ENCODE peak calls at places on chromosomes 13 and 19, in eight cellular contexts. One of them, this sample, is unnamed.
A peak's percentile ranks its signal among the peaks of the same experiment; 100 is the strongest.

GRCh38 chr19:13505761-13506549 is at the start of gene CACNA1A:
- DNase-seq in stimulated activated CD4-positive, alpha-beta T cell treated with anti-CD3 and anti-CD28 coated beads, Interleukin-2, amount 100 ng/mL, for 4 hours: no peak
- DNase-seq in HFFc6: no peak
- DNase-seq in activated CD8-positive, alpha-beta T cell treated with anti-CD3 and anti-CD28 coated beads, Interleukin-2, amount 10 ng/mL, durations not matched to agents 7 days and 5 days: no peak
- DNase-seq in SHP77 treated with DMSO at 0.1 percent for 48 hours: no peak
- DNase-seq in ascending aorta: no peak
- DNase-seq in AG08395: peak; percentile 46
- DNase-seq in tibial artery: no peak
- DNase-seq in this sample: no peak

GRCh38 chr13:80361883-80362327 is 21.0 kb upstream of the SPRY2 start:
- DNase-seq in stimulated activated CD4-positive, alpha-beta T cell treated with anti-CD3 and anti-CD28 coated beads, Interleukin-2, amount 100 ng/mL, for 4 hours: no peak
- DNase-seq in HFFc6: no peak
- DNase-seq in activated CD8-positive, alpha-beta T cell treated with anti-CD3 and anti-CD28 coated beads, Interleukin-2, amount 10 ng/mL, durations not matched to agents 7 days and 5 days: no peak
- DNase-seq in SHP77 treated with DMSO at 0.1 percent for 48 hours: no peak
- DNase-seq in ascending aorta: no peak
- DNase-seq in AG08395: no peak
- DNase-seq in tibial artery: no peak
- DNase-seq in this sample: no peak

GRCh38 chr19:38717051-38717450 is 27.2 kb downstream of the CAPN12 start:
- DNase-seq in stimulated activated CD4-positive, alpha-beta T cell treated with anti-CD3 and anti-CD28 coated beads, Interleukin-2, amount 100 ng/mL, for 4 hours: no peak
- DNase-seq in HFFc6: no peak
- DNase-seq in activated CD8-positive, alpha-beta T cell treated with anti-CD3 and anti-CD28 coated beads, Interleukin-2, amount 10 ng/mL, durations not matched to agents 7 days and 5 days: no peak
- DNase-seq in SHP77 treated with DMSO at 0.1 percent for 48 hours: no peak
- DNase-seq in ascending aorta: no peak
- DNase-seq in AG08395: no peak
- DNase-seq in tibial artery: no peak
- DNase-seq in this sample: no peak

GRCh38 chr13:36710396-36710795 is 36.6 kb downstream of the SERTM1 start:
- DNase-seq in stimulated activated CD4-positive, alpha-beta T cell treated with anti-CD3 and anti-CD28 coated beads, Interleukin-2, amount 100 ng/mL, for 4 hours: no peak
- DNase-seq in HFFc6: no peak
- DNase-seq in activated CD8-positive, alpha-beta T cell treated with anti-CD3 and anti-CD28 coated beads, Interleukin-2, amount 10 ng/mL, durations not matched to agents 7 days and 5 days: no peak
- DNase-seq in SHP77 treated with DMSO at 0.1 percent for 48 hours: no peak
- DNase-seq in ascending aorta: no peak
- DNase-seq in AG08395: no peak
- DNase-seq in tibial artery: no peak
- DNase-seq in this sample: no peak

GRCh38 chr19:18373892-18374629 is 11.9 kb upstream of the GDF15 start:
- DNase-seq in stimulated activated CD4-positive, alpha-beta T cell treated with anti-CD3 and anti-CD28 coated beads, Interleukin-2, amount 100 ng/mL, for 4 hours: no peak
- DNase-seq in HFFc6: peak; percentile 94
- DNase-seq in activated CD8-positive, alpha-beta T cell treated with anti-CD3 and anti-CD28 coated beads, Interleukin-2, amount 10 ng/mL, durations not matched to agents 7 days and 5 days: peak; percentile 87
- DNase-seq in SHP77 treated with DMSO at 0.1 percent for 48 hours: peak; percentile 87
- DNase-seq in ascending aorta: peak; percentile 96
- DNase-seq in AG08395: peak; percentile 96
- DNase-seq in tibial artery: peak; percentile 95
- DNase-seq in this sample: peak; percentile 83

GRCh38 chr13:101869553-101869952 is 417.1 kb downstream of the ITGBL1 start:
- DNase-seq in stimulated activated CD4-positive, alpha-beta T cell treated with anti-CD3 and anti-CD28 coated beads, Interleukin-2, amount 100 ng/mL, for 4 hours: no peak
- DNase-seq in HFFc6: no peak
- DNase-seq in activated CD8-positive, alpha-beta T cell treated with anti-CD3 and anti-CD28 coated beads, Interleukin-2, amount 10 ng/mL, durations not matched to agents 7 days and 5 days: no peak
- DNase-seq in SHP77 treated with DMSO at 0.1 percent for 48 hours: no peak
- DNase-seq in ascending aorta: no peak
- DNase-seq in AG08395: no peak
- DNase-seq in tibial artery: no peak
- DNase-seq in this sample: no peak

GRCh38 chr19:4272894-4273293 is 6.2 kb upstream of the SHD start:
- DNase-seq in stimulated activated CD4-positive, alpha-beta T cell treated with anti-CD3 and anti-CD28 coated beads, Interleukin-2, amount 100 ng/mL, for 4 hours: no peak
- DNase-seq in HFFc6: no peak
- DNase-seq in activated CD8-positive, alpha-beta T cell treated with anti-CD3 and anti-CD28 coated beads, Interleukin-2, amount 10 ng/mL, durations not matched to agents 7 days and 5 days: no peak
- DNase-seq in SHP77 treated with DMSO at 0.1 percent for 48 hours: no peak
- DNase-seq in ascending aorta: no peak
- DNase-seq in AG08395: no peak
- DNase-seq in tibial artery: no peak
- DNase-seq in this sample: no peak

GRCh38 chr19:46926201-46927071 is 65.6 kb downstream of the ARHGAP35 start:
- DNase-seq in stimulated activated CD4-positive, alpha-beta T cell treated with anti-CD3 and anti-CD28 coated beads, Interleukin-2, amount 100 ng/mL, for 4 hours: no peak
- DNase-seq in HFFc6: no peak
- DNase-seq in activated CD8-positive, alpha-beta T cell treated with anti-CD3 and anti-CD28 coated beads, Interleukin-2, amount 10 ng/mL, durations not matched to agents 7 days and 5 days: no peak
- DNase-seq in SHP77 treated with DMSO at 0.1 percent for 48 hours: no peak
- DNase-seq in ascending aorta: peak; percentile 30
- DNase-seq in AG08395: no peak
- DNase-seq in tibial artery: no peak
- DNase-seq in this sample: no peak

GRCh38 chr13:47886314-47886713 is 114.8 kb downstream of the SUCLA2 start:
- DNase-seq in stimulated activated CD4-positive, alpha-beta T cell treated with anti-CD3 and anti-CD28 coated beads, Interleukin-2, amount 100 ng/mL, for 4 hours: no peak
- DNase-seq in HFFc6: no peak
- DNase-seq in activated CD8-positive, alpha-beta T cell treated with anti-CD3 and anti-CD28 coated beads, Interleukin-2, amount 10 ng/mL, durations not matched to agents 7 days and 5 days: peak; percentile 56
- DNase-seq in SHP77 treated with DMSO at 0.1 percent for 48 hours: no peak
- DNase-seq in ascending aorta: no peak
- DNase-seq in AG08395: no peak
- DNase-seq in tibial artery: no peak
- DNase-seq in this sample: peak; percentile 36

GRCh38 chr13:96851856-96852255 is 142.4 kb downstream of the OXGR1 start:
- DNase-seq in stimulated activated CD4-positive, alpha-beta T cell treated with anti-CD3 and anti-CD28 coated beads, Interleukin-2, amount 100 ng/mL, for 4 hours: no peak
- DNase-seq in HFFc6: no peak
- DNase-seq in activated CD8-positive, alpha-beta T cell treated with anti-CD3 and anti-CD28 coated beads, Interleukin-2, amount 10 ng/mL, durations not matched to agents 7 days and 5 days: no peak
- DNase-seq in SHP77 treated with DMSO at 0.1 percent for 48 hours: no peak
- DNase-seq in ascending aorta: no peak
- DNase-seq in AG08395: no peak
- DNase-seq in tibial artery: no peak
- DNase-seq in this sample: no peak

GRCh38 chr13:96958286-96958891 is 35.9 kb downstream of the OXGR1 start:
- DNase-seq in stimulated activated CD4-positive, alpha-beta T cell treated with anti-CD3 and anti-CD28 coated beads, Interleukin-2, amount 100 ng/mL, for 4 hours: no peak
- DNase-seq in HFFc6: peak; percentile 24
- DNase-seq in activated CD8-positive, alpha-beta T cell treated with anti-CD3 and anti-CD28 coated beads, Interleukin-2, amount 10 ng/mL, durations not matched to agents 7 days and 5 days: no peak
- DNase-seq in SHP77 treated with DMSO at 0.1 percent for 48 hours: peak; percentile 49
- DNase-seq in ascending aorta: no peak
- DNase-seq in AG08395: peak; percentile 22
- DNase-seq in tibial artery: no peak
- DNase-seq in this sample: no peak

GRCh38 chr13:29577135-29578051 is 18.1 kb downstream of the SLC7A1 start:
- DNase-seq in stimulated activated CD4-positive, alpha-beta T cell treated with anti-CD3 and anti-CD28 coated beads, Interleukin-2, amount 100 ng/mL, for 4 hours: no peak
- DNase-seq in HFFc6: peak; percentile 21
- DNase-seq in activated CD8-positive, alpha-beta T cell treated with anti-CD3 and anti-CD28 coated beads, Interleukin-2, amount 10 ng/mL, durations not matched to agents 7 days and 5 days: no peak
- DNase-seq in SHP77 treated with DMSO at 0.1 percent for 48 hours: no peak
- DNase-seq in ascending aorta: no peak
- DNase-seq in AG08395: no peak
- DNase-seq in tibial artery: no peak
- DNase-seq in this sample: no peak

GRCh38 chr13:99228737-99229691 is 28.4 kb downstream of the UBAC2 start:
- DNase-seq in stimulated activated CD4-positive, alpha-beta T cell treated with anti-CD3 and anti-CD28 coated beads, Interleukin-2, amount 100 ng/mL, for 4 hours: no peak
- DNase-seq in HFFc6: peak; percentile 91
- DNase-seq in activated CD8-positive, alpha-beta T cell treated with anti-CD3 and anti-CD28 coated beads, Interleukin-2, amount 10 ng/mL, durations not matched to agents 7 days and 5 days: no peak
- DNase-seq in SHP77 treated with DMSO at 0.1 percent for 48 hours: no peak
- DNase-seq in ascending aorta: no peak
- DNase-seq in AG08395: peak; percentile 84
- DNase-seq in tibial artery: no peak
- DNase-seq in this sample: no peak

GRCh38 chr13:114101831-114102520 is 30.4 kb downstream of the RASA3 start:
- DNase-seq in stimulated activated CD4-positive, alpha-beta T cell treated with anti-CD3 and anti-CD28 coated beads, Interleukin-2, amount 100 ng/mL, for 4 hours: no peak
- DNase-seq in HFFc6: no peak
- DNase-seq in activated CD8-positive, alpha-beta T cell treated with anti-CD3 and anti-CD28 coated beads, Interleukin-2, amount 10 ng/mL, durations not matched to agents 7 days and 5 days: no peak
- DNase-seq in SHP77 treated with DMSO at 0.1 percent for 48 hours: no peak
- DNase-seq in ascending aorta: peak; percentile 53
- DNase-seq in AG08395: no peak
- DNase-seq in tibial artery: peak; percentile 18
- DNase-seq in this sample: no peak

GRCh38 chr13:83350569-83350968 is 531.7 kb downstream of the SLITRK1 start:
- DNase-seq in stimulated activated CD4-positive, alpha-beta T cell treated with anti-CD3 and anti-CD28 coated beads, Interleukin-2, amount 100 ng/mL, for 4 hours: no peak
- DNase-seq in HFFc6: peak; percentile 50
- DNase-seq in activated CD8-positive, alpha-beta T cell treated with anti-CD3 and anti-CD28 coated beads, Interleukin-2, amount 10 ng/mL, durations not matched to agents 7 days and 5 days: no peak
- DNase-seq in SHP77 treated with DMSO at 0.1 percent for 48 hours: no peak
- DNase-seq in ascending aorta: no peak
- DNase-seq in AG08395: no peak
- DNase-seq in tibial artery: no peak
- DNase-seq in this sample: no peak

GRCh38 chr13:44803390-44803789 is 185.9 kb downstream of the NUFIP1 start:
- DNase-seq in stimulated activated CD4-positive, alpha-beta T cell treated with anti-CD3 and anti-CD28 coated beads, Interleukin-2, amount 100 ng/mL, for 4 hours: no peak
- DNase-seq in HFFc6: no peak
- DNase-seq in activated CD8-positive, alpha-beta T cell treated with anti-CD3 and anti-CD28 coated beads, Interleukin-2, amount 10 ng/mL, durations not matched to agents 7 days and 5 days: no peak
- DNase-seq in SHP77 treated with DMSO at 0.1 percent for 48 hours: no peak
- DNase-seq in ascending aorta: no peak
- DNase-seq in AG08395: no peak
- DNase-seq in tibial artery: no peak
- DNase-seq in this sample: no peak

GRCh38 chr19:18223860-18224524 is 2.2 kb downstream of the PDE4C start:
- DNase-seq in stimulated activated CD4-positive, alpha-beta T cell treated with anti-CD3 and anti-CD28 coated beads, Interleukin-2, amount 100 ng/mL, for 4 hours: no peak
- DNase-seq in HFFc6: no peak
- DNase-seq in activated CD8-positive, alpha-beta T cell treated with anti-CD3 and anti-CD28 coated beads, Interleukin-2, amount 10 ng/mL, durations not matched to agents 7 days and 5 days: peak; percentile 25
- DNase-seq in SHP77 treated with DMSO at 0.1 percent for 48 hours: no peak
- DNase-seq in ascending aorta: no peak
- DNase-seq in AG08395: no peak
- DNase-seq in tibial artery: peak; percentile 25
- DNase-seq in this sample: peak; percentile 46

GRCh38 chr13:24822640-24823039 is 58.7 kb downstream of the RNF17 start:
- DNase-seq in stimulated activated CD4-positive, alpha-beta T cell treated with anti-CD3 and anti-CD28 coated beads, Interleukin-2, amount 100 ng/mL, for 4 hours: no peak
- DNase-seq in HFFc6: no peak
- DNase-seq in activated CD8-positive, alpha-beta T cell treated with anti-CD3 and anti-CD28 coated beads, Interleukin-2, amount 10 ng/mL, durations not matched to agents 7 days and 5 days: no peak
- DNase-seq in SHP77 treated with DMSO at 0.1 percent for 48 hours: no peak
- DNase-seq in ascending aorta: no peak
- DNase-seq in AG08395: no peak
- DNase-seq in tibial artery: no peak
- DNase-seq in this sample: no peak